ENCODE peak calls at places on chromosomes 3 and 15, in eight cellular contexts. One of them, this sample, is unnamed.

GRCh38 chr3:4703054-4703480 is 209.9 kb downstream of the ITPR1 start:
- DNase-seq in activated B cell treated with CpG ODN at 0.5 μM for 24 hours: no peak
- DNase-seq in tibial artery: no peak
- DNase-seq in AG09309: no peak
- DNase-seq in choroid plexus epithelial cell: no peak
- DNase-seq in lower leg skin: no peak
- DNase-seq in AG04450: no peak
- DNase-seq in AG09319: no peak
- DNase-seq in this sample: no peak

GRCh38 chr15:29698030-29698701 is 124.1 kb downstream of the TJP1 start:
- DNase-seq in activated B cell treated with CpG ODN at 0.5 μM for 24 hours: no peak
- DNase-seq in tibial artery: no peak
- DNase-seq in AG09309: peak; percentile 24
- DNase-seq in choroid plexus epithelial cell: peak; percentile 82
- DNase-seq in lower leg skin: no peak
- DNase-seq in AG04450: peak; percentile 37
- DNase-seq in AG09319: no peak
- DNase-seq in this sample: no peak

GRCh38 chr3:58962040-58962651 is 87.7 kb downstream of the CFAP20DC start:
- DNase-seq in activated B cell treated with CpG ODN at 0.5 μM for 24 hours: no peak
- DNase-seq in tibial artery: no peak
- DNase-seq in AG09309: no peak
- DNase-seq in choroid plexus epithelial cell: no peak
- DNase-seq in lower leg skin: no peak
- DNase-seq in AG04450: no peak
- DNase-seq in AG09319: no peak
- DNase-seq in this sample: peak; percentile 8

GRCh38 chr15:36449084-36449661 is 130.3 kb upstream of the CDIN1 start:
- DNase-seq in activated B cell treated with CpG ODN at 0.5 μM for 24 hours: no peak
- DNase-seq in tibial artery: no peak
- DNase-seq in AG09309: no peak
- DNase-seq in choroid plexus epithelial cell: no peak
- DNase-seq in lower leg skin: no peak
- DNase-seq in AG04450: no peak
- DNase-seq in AG09319: no peak
- DNase-seq in this sample: no peak

GRCh38 chr3:155737844-155738460 is 6.9 kb downstream of the PLCH1 start:
- DNase-seq in activated B cell treated with CpG ODN at 0.5 μM for 24 hours: no peak
- DNase-seq in tibial artery: no peak
- DNase-seq in AG09309: no peak
- DNase-seq in choroid plexus epithelial cell: peak; percentile 10
- DNase-seq in lower leg skin: no peak
- DNase-seq in AG04450: no peak
- DNase-seq in AG09319: no peak
- DNase-seq in this sample: peak; percentile 49

GRCh38 chr3:33954956-33955355 is 156.5 kb downstream of the PDCD6IP start:
- DNase-seq in activated B cell treated with CpG ODN at 0.5 μM for 24 hours: no peak
- DNase-seq in tibial artery: no peak
- DNase-seq in AG09309: no peak
- DNase-seq in choroid plexus epithelial cell: no peak
- DNase-seq in lower leg skin: no peak
- DNase-seq in AG04450: no peak
- DNase-seq in AG09319: no peak
- DNase-seq in this sample: no peak

GRCh38 chr15:99976811-99977271 is 243.6 kb upstream of the LYSMD4 start:
- DNase-seq in activated B cell treated with CpG ODN at 0.5 μM for 24 hours: no peak
- DNase-seq in tibial artery: no peak
- DNase-seq in AG09309: peak; percentile 60
- DNase-seq in choroid plexus epithelial cell: peak; percentile 80
- DNase-seq in lower leg skin: no peak
- DNase-seq in AG04450: no peak
- DNase-seq in AG09319: no peak
- DNase-seq in this sample: peak; percentile 91

GRCh38 chr15:66772967-66773873 is 71.2 kb downstream of the SMAD6 start:
- DNase-seq in activated B cell treated with CpG ODN at 0.5 μM for 24 hours: no peak
- DNase-seq in tibial artery: no peak
- DNase-seq in AG09309: no peak
- DNase-seq in choroid plexus epithelial cell: peak; percentile 73
- DNase-seq in lower leg skin: no peak
- DNase-seq in AG04450: no peak
- DNase-seq in AG09319: no peak
- DNase-seq in this sample: no peak

GRCh38 chr3:20878676-20879075 is 692.7 kb upstream of the SGO1 start:
- DNase-seq in activated B cell treated with CpG ODN at 0.5 μM for 24 hours: no peak
- DNase-seq in tibial artery: no peak
- DNase-seq in AG09309: no peak
- DNase-seq in choroid plexus epithelial cell: no peak
- DNase-seq in lower leg skin: no peak
- DNase-seq in AG04450: no peak
- DNase-seq in AG09319: no peak
- DNase-seq in this sample: no peak

GRCh38 chr3:112519424-112520001 is 20.2 kb upstream of the BTLA start:
- DNase-seq in activated B cell treated with CpG ODN at 0.5 μM for 24 hours: no peak
- DNase-seq in tibial artery: no peak
- DNase-seq in AG09309: peak; percentile 27
- DNase-seq in choroid plexus epithelial cell: peak; percentile 93
- DNase-seq in lower leg skin: no peak
- DNase-seq in AG04450: peak; percentile 50
- DNase-seq in AG09319: peak; percentile 24
- DNase-seq in this sample: peak; percentile 1

GRCh38 chr3:110815008-110815583 is 256.5 kb upstream of the NECTIN3 start:
- DNase-seq in activated B cell treated with CpG ODN at 0.5 μM for 24 hours: no peak
- DNase-seq in tibial artery: no peak
- DNase-seq in AG09309: peak; percentile 31
- DNase-seq in choroid plexus epithelial cell: peak; percentile 81
- DNase-seq in lower leg skin: no peak
- DNase-seq in AG04450: peak; percentile 55
- DNase-seq in AG09319: peak; percentile 39
- DNase-seq in this sample: no peak

GRCh38 chr3:5663604-5664003 is 476.1 kb downstream of the EDEM1 start:
- DNase-seq in activated B cell treated with CpG ODN at 0.5 μM for 24 hours: no peak
- DNase-seq in tibial artery: no peak
- DNase-seq in AG09309: no peak
- DNase-seq in choroid plexus epithelial cell: no peak
- DNase-seq in lower leg skin: no peak
- DNase-seq in AG04450: no peak
- DNase-seq in AG09319: no peak
- DNase-seq in this sample: no peak

GRCh38 chr3:41900265-41900664 is 61.6 kb downstream of the ULK4 start:
- DNase-seq in activated B cell treated with CpG ODN at 0.5 μM for 24 hours: no peak
- DNase-seq in tibial artery: no peak
- DNase-seq in AG09309: no peak
- DNase-seq in choroid plexus epithelial cell: peak; percentile 56
- DNase-seq in lower leg skin: no peak
- DNase-seq in AG04450: no peak
- DNase-seq in AG09319: no peak
- DNase-seq in this sample: no peak

GRCh38 chr3:109355625-109356441 is 18.5 kb upstream of the DPPA4 start:
- DNase-seq in activated B cell treated with CpG ODN at 0.5 μM for 24 hours: no peak
- DNase-seq in tibial artery: no peak
- DNase-seq in AG09309: no peak
- DNase-seq in choroid plexus epithelial cell: no peak
- DNase-seq in lower leg skin: no peak
- DNase-seq in AG04450: no peak
- DNase-seq in AG09319: no peak
- DNase-seq in this sample: no peak

GRCh38 chr3:87109431-87109830 is 117.7 kb upstream of the CHMP2B start:
- DNase-seq in activated B cell treated with CpG ODN at 0.5 μM for 24 hours: no peak
- DNase-seq in tibial artery: no peak
- DNase-seq in AG09309: no peak
- DNase-seq in choroid plexus epithelial cell: no peak
- DNase-seq in lower leg skin: no peak
- DNase-seq in AG04450: no peak
- DNase-seq in AG09319: no peak
- DNase-seq in this sample: no peak

GRCh38 chr15:53246996-53247395 is 456.9 kb upstream of the ONECUT1 start:
- DNase-seq in activated B cell treated with CpG ODN at 0.5 μM for 24 hours: no peak
- DNase-seq in tibial artery: no peak
- DNase-seq in AG09309: no peak
- DNase-seq in choroid plexus epithelial cell: no peak
- DNase-seq in lower leg skin: no peak
- DNase-seq in AG04450: no peak
- DNase-seq in AG09319: no peak
- DNase-seq in this sample: no peak

GRCh38 chr3:197186887-197187588 is 111.4 kb downstream of the DLG1 start:
- DNase-seq in activated B cell treated with CpG ODN at 0.5 μM for 24 hours: no peak
- DNase-seq in tibial artery: no peak
- DNase-seq in AG09309: no peak
- DNase-seq in choroid plexus epithelial cell: peak; percentile 82
- DNase-seq in lower leg skin: no peak
- DNase-seq in AG04450: peak; percentile 16
- DNase-seq in AG09319: no peak
- DNase-seq in this sample: peak; percentile 14

GRCh38 chr3:55723653-55724406 is 236.7 kb upstream of the WNT5A start:
- DNase-seq in activated B cell treated with CpG ODN at 0.5 μM for 24 hours: no peak
- DNase-seq in tibial artery: no peak
- DNase-seq in AG09309: no peak
- DNase-seq in choroid plexus epithelial cell: no peak
- DNase-seq in lower leg skin: no peak
- DNase-seq in AG04450: no peak
- DNase-seq in AG09319: no peak
- DNase-seq in this sample: no peak

DNA sequence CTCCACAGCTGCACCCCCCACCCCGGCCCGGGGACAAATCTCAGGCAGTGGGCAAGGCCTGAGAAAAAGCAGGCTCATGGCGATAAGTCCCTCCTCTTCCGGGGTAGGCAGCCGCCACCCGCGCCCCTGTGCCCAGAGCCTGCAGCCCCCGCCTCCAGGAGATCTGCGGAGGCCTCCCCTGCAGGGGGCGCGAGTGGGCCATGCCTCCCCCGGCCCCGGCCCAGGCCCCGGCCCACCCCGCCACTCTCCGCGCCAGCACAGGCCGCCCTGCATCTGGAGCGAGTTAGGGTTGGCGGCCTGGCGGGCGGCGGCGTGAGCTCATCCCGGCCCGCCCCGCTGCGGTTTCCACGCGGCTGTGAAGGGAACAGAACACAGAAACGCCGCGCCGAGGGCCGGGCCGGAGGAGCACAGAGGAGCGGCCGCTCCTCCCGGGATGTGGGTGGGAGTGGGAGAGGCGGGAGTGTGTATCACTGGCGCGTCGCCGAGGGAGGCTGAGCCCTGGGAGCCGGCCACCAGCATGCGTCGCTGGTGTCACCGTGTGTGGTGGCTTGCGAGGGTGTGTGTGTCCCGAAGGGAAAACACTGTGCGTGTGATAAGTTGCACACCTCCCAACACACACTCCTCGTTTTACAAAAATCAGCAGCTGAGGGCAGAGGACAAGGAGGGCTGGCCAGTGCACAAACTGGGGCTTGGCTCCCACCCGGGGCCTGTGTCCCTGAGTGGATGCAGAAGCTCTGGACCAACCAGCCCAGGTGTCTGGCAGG is 17.2 kb downstream of the MYL3 start:
- DNase-seq in activated B cell treated with CpG ODN at 0.5 μM for 24 hours: peak; percentile 82
- DNase-seq in tibial artery: peak; percentile 70
- DNase-seq in AG09309: no peak
- DNase-seq in choroid plexus epithelial cell: peak; percentile 70
- DNase-seq in lower leg skin: peak; percentile 96
- DNase-seq in AG04450: peak; percentile 27
- DNase-seq in AG09319: peak; percentile 48
- DNase-seq in this sample: peak; percentile 97
- TF ChIP-seq CTCF in activated B cell treated with CpG ODN at 0.5 μM for 24 hours: no peak
- TF ChIP-seq CTCF in tibial artery: peak; percentile 65
- TF ChIP-seq CTCF in AG09309: peak; percentile 43
- TF ChIP-seq CTCF in choroid plexus epithelial cell: peak; percentile 43
- TF ChIP-seq CTCF in lower leg skin: no peak
- TF ChIP-seq CTCF in AG04450: peak; percentile 49
- TF ChIP-seq CTCF in AG09319: peak; percentile 37
- TF ChIP-seq CTCF in this sample: peak; percentile 17

DNA sequence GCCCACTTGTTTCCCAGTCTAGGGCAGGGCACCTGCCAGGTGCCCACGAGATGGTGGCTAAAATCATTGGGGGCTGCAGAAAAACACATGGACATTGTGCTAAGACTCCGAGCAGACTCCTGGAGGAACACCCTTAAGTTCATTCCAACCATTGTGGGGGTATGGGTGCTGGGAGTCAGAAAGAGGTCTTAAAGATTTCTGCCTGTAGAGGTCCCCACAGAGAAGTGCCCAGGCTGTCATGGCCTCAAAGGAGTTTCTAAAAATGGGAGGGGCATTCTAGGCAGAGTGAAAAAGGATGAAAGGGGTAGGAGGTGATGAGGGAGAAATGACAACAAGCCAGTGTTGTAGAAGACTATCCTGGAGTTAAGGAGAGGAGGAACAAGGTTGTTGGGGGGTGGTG is 17.1 kb downstream of the RBP1 start:
- DNase-seq in activated B cell treated with CpG ODN at 0.5 μM for 24 hours: no peak
- DNase-seq in tibial artery: no peak
- DNase-seq in AG09309: no peak
- DNase-seq in choroid plexus epithelial cell: no peak
- DNase-seq in lower leg skin: peak; percentile 32
- DNase-seq in AG04450: no peak
- DNase-seq in AG09319: no peak
- DNase-seq in this sample: no peak
- TF ChIP-seq CTCF in activated B cell treated with CpG ODN at 0.5 μM for 24 hours: no peak
- TF ChIP-seq CTCF in tibial artery: no peak
- TF ChIP-seq CTCF in AG09309: no peak
- TF ChIP-seq CTCF in choroid plexus epithelial cell: peak; percentile 46
- TF ChIP-seq CTCF in lower leg skin: no peak
- TF ChIP-seq CTCF in AG04450: no peak
- TF ChIP-seq CTCF in AG09319: no peak
- TF ChIP-seq CTCF in this sample: no peak

DNA sequence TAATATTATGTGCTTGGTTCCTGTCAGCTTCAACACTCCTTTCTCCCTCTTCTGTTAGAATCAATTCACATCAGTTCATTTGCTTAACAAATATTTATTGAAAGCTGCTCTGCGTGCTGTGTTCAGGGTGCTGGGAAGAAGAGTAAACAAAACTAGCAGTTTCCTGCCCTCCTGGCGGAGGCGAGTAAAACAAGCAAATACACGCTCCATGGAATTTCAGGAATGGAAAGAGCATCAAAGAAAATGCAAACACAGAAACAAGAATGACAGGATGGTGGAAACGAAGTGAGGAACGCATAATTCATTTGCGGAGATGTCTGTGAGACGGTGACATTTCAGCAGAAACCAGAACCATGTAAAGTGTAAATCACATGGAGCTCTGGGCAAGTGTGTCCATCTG is 49.4 kb upstream of the SPTSSB start:
- DNase-seq in activated B cell treated with CpG ODN at 0.5 μM for 24 hours: no peak
- DNase-seq in tibial artery: no peak
- DNase-seq in AG09309: no peak
- DNase-seq in choroid plexus epithelial cell: peak; percentile 52
- DNase-seq in lower leg skin: no peak
- DNase-seq in AG04450: no peak
- DNase-seq in AG09319: no peak
- DNase-seq in this sample: no peak
- TF ChIP-seq CTCF in activated B cell treated with CpG ODN at 0.5 μM for 24 hours: no peak
- TF ChIP-seq CTCF in tibial artery: no peak
- TF ChIP-seq CTCF in AG09309: no peak
- TF ChIP-seq CTCF in choroid plexus epithelial cell: peak; percentile 40
- TF ChIP-seq CTCF in lower leg skin: no peak
- TF ChIP-seq CTCF in AG04450: peak; percentile 33
- TF ChIP-seq CTCF in AG09319: no peak
- TF ChIP-seq CTCF in this sample: no peak

DNA sequence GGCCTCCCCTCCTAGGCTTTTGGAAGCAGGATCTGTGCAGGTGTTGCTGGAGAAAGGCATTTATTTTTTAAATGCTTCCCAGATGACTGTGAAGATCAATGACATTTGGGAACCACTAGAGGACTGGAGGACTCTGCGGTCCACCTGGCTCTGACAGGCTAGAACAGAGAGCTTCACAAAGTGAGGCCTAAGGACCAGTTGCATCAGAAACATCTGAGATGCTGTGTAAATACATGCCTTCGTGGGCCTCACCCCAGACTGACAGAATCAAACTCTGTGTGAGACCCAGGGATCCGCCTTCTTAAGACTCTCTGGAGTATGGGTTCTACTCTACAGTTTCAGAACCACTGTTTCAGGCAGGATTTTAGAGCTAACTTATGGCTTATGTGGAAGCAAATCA is 105.0 kb upstream of the ICE2 start:
- DNase-seq in activated B cell treated with CpG ODN at 0.5 μM for 24 hours: no peak
- DNase-seq in tibial artery: no peak
- DNase-seq in AG09309: no peak
- DNase-seq in choroid plexus epithelial cell: no peak
- DNase-seq in lower leg skin: no peak
- DNase-seq in AG04450: no peak
- DNase-seq in AG09319: no peak
- DNase-seq in this sample: no peak
- TF ChIP-seq CTCF in activated B cell treated with CpG ODN at 0.5 μM for 24 hours: no peak
- TF ChIP-seq CTCF in tibial artery: no peak
- TF ChIP-seq CTCF in AG09309: no peak
- TF ChIP-seq CTCF in choroid plexus epithelial cell: no peak
- TF ChIP-seq CTCF in lower leg skin: no peak
- TF ChIP-seq CTCF in AG04450: no peak
- TF ChIP-seq CTCF in AG09319: no peak
- TF ChIP-seq CTCF in this sample: no peak

This sample was measured in osteoblast.